ENCODE peak calls at places on chromosomes 12 and 14, in seven cellular contexts. One of them, this sample, is unnamed.

GRCh38 chr12:131903270-131904255 is 9.1 kb downstream of the ULK1 start:
- DNase-seq in GM12878: no peak
- DNase-seq in SK-N-SH: no peak
- DNase-seq in HepG2: no peak
- DNase-seq in H1: no peak
- DNase-seq in HCT116: no peak
- DNase-seq in K562: no peak
- DNase-seq in this sample: no peak

GRCh38 chr14:78399316-78399889 is 229.2 kb downstream of the NRXN3 start:
- DNase-seq in GM12878: no peak
- DNase-seq in SK-N-SH: no peak
- DNase-seq in HepG2: no peak
- DNase-seq in H1: no peak
- DNase-seq in HCT116: no peak
- DNase-seq in K562: peak; percentile 6
- DNase-seq in this sample: peak; percentile 62

GRCh38 chr14:37678916-37679315 is 83.5 kb downstream of the TTC6 start:
- DNase-seq in GM12878: no peak
- DNase-seq in SK-N-SH: no peak
- DNase-seq in HepG2: peak; percentile 77
- DNase-seq in H1: no peak
- DNase-seq in HCT116: no peak
- DNase-seq in K562: no peak
- DNase-seq in this sample: no peak

GRCh38 chr14:56297449-56297848 is 179.2 kb downstream of the PELI2 start:
- DNase-seq in GM12878: no peak
- DNase-seq in SK-N-SH: no peak
- DNase-seq in HepG2: no peak
- DNase-seq in H1: no peak
- DNase-seq in HCT116: no peak
- DNase-seq in K562: no peak
- DNase-seq in this sample: no peak

GRCh38 chr14:23364164-23364571 is 804 bp downstream of the EFS start:
- DNase-seq in GM12878: no peak
- DNase-seq in SK-N-SH: peak; percentile 81
- DNase-seq in HepG2: no peak
- DNase-seq in H1: no peak
- DNase-seq in HCT116: no peak
- DNase-seq in K562: no peak
- DNase-seq in this sample: peak; percentile 69

GRCh38 chr14:93219103-93219726 is 12.2 kb downstream of the UBR7 start:
- DNase-seq in GM12878: no peak
- DNase-seq in SK-N-SH: peak; percentile 55
- DNase-seq in HepG2: peak; percentile 67
- DNase-seq in H1: no peak
- DNase-seq in HCT116: peak; percentile 51
- DNase-seq in K562: no peak
- DNase-seq in this sample: peak; percentile 67

GRCh38 chr14:97930191-97930590 is 1133.0 kb downstream of the VRK1 start:
- DNase-seq in GM12878: no peak
- DNase-seq in SK-N-SH: no peak
- DNase-seq in HepG2: no peak
- DNase-seq in H1: no peak
- DNase-seq in HCT116: no peak
- DNase-seq in K562: no peak
- DNase-seq in this sample: no peak

GRCh38 chr14:85529803-85530574 is at the start of gene FLRT2:
- DNase-seq in GM12878: no peak
- DNase-seq in SK-N-SH: no peak
- DNase-seq in HepG2: no peak
- DNase-seq in H1: no peak
- DNase-seq in HCT116: no peak
- DNase-seq in K562: no peak
- DNase-seq in this sample: no peak

GRCh38 chr12:95118138-95118787 is 44.8 kb upstream of the NR2C1 start:
- DNase-seq in GM12878: no peak
- DNase-seq in SK-N-SH: no peak
- DNase-seq in HepG2: peak; percentile 62
- DNase-seq in H1: no peak
- DNase-seq in HCT116: no peak
- DNase-seq in K562: no peak
- DNase-seq in this sample: no peak

GRCh38 chr14:26597136-26598080 is at the start of gene NOVA1:
- DNase-seq in GM12878: no peak
- DNase-seq in SK-N-SH: peak; percentile 68
- DNase-seq in HepG2: no peak
- DNase-seq in H1: peak; percentile 1
- DNase-seq in HCT116: no peak
- DNase-seq in K562: no peak
- DNase-seq in this sample: peak; percentile 39

GRCh38 chr12:4290011-4290790 is 16.6 kb downstream of the CCND2 start:
- DNase-seq in GM12878: no peak
- DNase-seq in SK-N-SH: no peak
- DNase-seq in HepG2: no peak
- DNase-seq in H1: no peak
- DNase-seq in HCT116: no peak
- DNase-seq in K562: no peak
- DNase-seq in this sample: no peak

GRCh38 chr12:11540156-11540555 is 109.3 kb upstream of the ETV6 start:
- DNase-seq in GM12878: no peak
- DNase-seq in SK-N-SH: no peak
- DNase-seq in HepG2: no peak
- DNase-seq in H1: no peak
- DNase-seq in HCT116: no peak
- DNase-seq in K562: no peak
- DNase-seq in this sample: no peak

GRCh38 chr12:90211017-90211416 is 502.4 kb upstream of the ATP2B1 start:
- DNase-seq in GM12878: no peak
- DNase-seq in SK-N-SH: no peak
- DNase-seq in HepG2: no peak
- DNase-seq in H1: no peak
- DNase-seq in HCT116: no peak
- DNase-seq in K562: no peak
- DNase-seq in this sample: no peak

GRCh38 chr14:80977103-80977728 is 21.8 kb downstream of the TSHR start:
- DNase-seq in GM12878: no peak
- DNase-seq in SK-N-SH: no peak
- DNase-seq in HepG2: no peak
- DNase-seq in H1: no peak
- DNase-seq in HCT116: no peak
- DNase-seq in K562: no peak
- DNase-seq in this sample: no peak

GRCh38 chr12:47775100-47775911 is 2.3 kb downstream of the SLC48A1 start:
- DNase-seq in GM12878: no peak
- DNase-seq in SK-N-SH: no peak
- DNase-seq in HepG2: no peak
- DNase-seq in H1: no peak
- DNase-seq in HCT116: no peak
- DNase-seq in K562: peak; percentile 83
- DNase-seq in this sample: no peak

GRCh38 chr14:71319646-71320045 is 412.4 kb downstream of the PCNX1 start:
- DNase-seq in GM12878: no peak
- DNase-seq in SK-N-SH: peak; percentile 22
- DNase-seq in HepG2: no peak
- DNase-seq in H1: no peak
- DNase-seq in HCT116: no peak
- DNase-seq in K562: no peak
- DNase-seq in this sample: peak; percentile 25

GRCh38 chr14:34713681-34714319 is 593 bp downstream of the CFL2 start:
- DNase-seq in GM12878: no peak
- DNase-seq in SK-N-SH: no peak
- DNase-seq in HepG2: peak; percentile 55
- DNase-seq in H1: no peak
- DNase-seq in HCT116: no peak
- DNase-seq in K562: peak; percentile 33
- DNase-seq in this sample: peak; percentile 34

GRCh38 chr12:102009796-102010195 is 52.0 kb downstream of the WASHC3 start:
- DNase-seq in GM12878: no peak
- DNase-seq in SK-N-SH: no peak
- DNase-seq in HepG2: no peak
- DNase-seq in H1: no peak
- DNase-seq in HCT116: no peak
- DNase-seq in K562: no peak
- DNase-seq in this sample: no peak

GRCh38 chr12:11861155-11861863 is 209.4 kb upstream of the BCL2L14 start:
- DNase-seq in GM12878: no peak
- DNase-seq in SK-N-SH: peak; percentile 36
- DNase-seq in HepG2: no peak
- DNase-seq in H1: no peak
- DNase-seq in HCT116: no peak
- DNase-seq in K562: no peak
- DNase-seq in this sample: no peak

GRCh38 chr12:52608826-52609630 is 7.8 kb upstream of the KRT72 start:
- DNase-seq in GM12878: no peak
- DNase-seq in SK-N-SH: no peak
- DNase-seq in HepG2: no peak
- DNase-seq in H1: no peak
- DNase-seq in HCT116: no peak
- DNase-seq in K562: no peak
- DNase-seq in this sample: no peak

DNA sequence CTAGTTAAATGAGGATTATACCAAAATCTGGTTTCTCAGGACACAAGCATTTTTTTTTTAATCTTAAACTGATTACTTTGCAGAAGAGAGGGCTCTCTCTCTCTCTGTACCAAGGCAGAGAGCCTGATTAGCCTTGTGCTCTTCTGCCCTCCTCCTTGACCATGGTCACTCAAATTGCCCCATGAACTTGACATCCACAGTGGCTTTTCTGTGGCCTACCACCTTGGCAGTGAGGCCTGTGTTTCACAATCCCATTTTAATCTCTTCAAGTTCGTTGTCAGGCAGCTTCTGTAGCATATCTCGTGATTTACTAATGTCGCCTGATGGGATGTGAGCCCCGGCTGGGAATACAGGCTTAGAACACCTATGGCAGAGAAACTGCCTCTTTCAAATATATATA is 30.7 kb upstream of the PWP1 start:
- DNase-seq in GM12878: no peak
- DNase-seq in SK-N-SH: no peak
- DNase-seq in HepG2: no peak
- DNase-seq in H1: no peak
- DNase-seq in HCT116: no peak
- DNase-seq in K562: no peak
- DNase-seq in this sample: no peak
- TF ChIP-seq JUND in GM12878: no peak
- TF ChIP-seq JUND in SK-N-SH: no peak
- TF ChIP-seq JUND in HepG2: no peak
- TF ChIP-seq JUND in H1: no peak
- TF ChIP-seq JUND in HCT116: no peak
- TF ChIP-seq JUND in K562: no peak
- TF ChIP-seq JUND in this sample: no peak

GRCh38 chr12:124762384-124762783 is 101.3 kb downstream of the SCARB1 start:
- DNase-seq in GM12878: no peak
- DNase-seq in SK-N-SH: no peak
- DNase-seq in HepG2: no peak
- DNase-seq in H1: no peak
- DNase-seq in HCT116: no peak
- DNase-seq in K562: no peak
- DNase-seq in this sample: no peak

GRCh38 chr12:124761056-124761455 is 102.6 kb downstream of the SCARB1 start:
- DNase-seq in GM12878: no peak
- DNase-seq in SK-N-SH: no peak
- DNase-seq in HepG2: no peak
- DNase-seq in H1: no peak
- DNase-seq in HCT116: no peak
- DNase-seq in K562: no peak
- DNase-seq in this sample: no peak

GRCh38 chr12:124760548-124760947 is 103.1 kb downstream of the SCARB1 start:
- DNase-seq in GM12878: no peak
- DNase-seq in SK-N-SH: no peak
- DNase-seq in HepG2: no peak
- DNase-seq in H1: no peak
- DNase-seq in HCT116: no peak
- DNase-seq in K562: no peak
- DNase-seq in this sample: no peak

GRCh38 chr12:124762791-124763593 is 100.7 kb downstream of the SCARB1 start:
- DNase-seq in GM12878: no peak
- DNase-seq in SK-N-SH: no peak
- DNase-seq in HepG2: no peak
- DNase-seq in H1: no peak
- DNase-seq in HCT116: no peak
- DNase-seq in K562: no peak
- DNase-seq in this sample: no peak

GRCh38 chr12:124761876-124762275 is 101.8 kb downstream of the SCARB1 start:
- DNase-seq in GM12878: no peak
- DNase-seq in SK-N-SH: peak; percentile 66
- DNase-seq in HepG2: no peak
- DNase-seq in H1: no peak
- DNase-seq in HCT116: no peak
- DNase-seq in K562: no peak
- DNase-seq in this sample: no peak
- TF ChIP-seq JUND in GM12878: no peak
- TF ChIP-seq JUND in SK-N-SH: no peak
- TF ChIP-seq JUND in HepG2: no peak
- TF ChIP-seq JUND in H1: no peak
- TF ChIP-seq JUND in HCT116: no peak
- TF ChIP-seq JUND in K562: no peak
- TF ChIP-seq JUND in this sample: no peak

DNA sequence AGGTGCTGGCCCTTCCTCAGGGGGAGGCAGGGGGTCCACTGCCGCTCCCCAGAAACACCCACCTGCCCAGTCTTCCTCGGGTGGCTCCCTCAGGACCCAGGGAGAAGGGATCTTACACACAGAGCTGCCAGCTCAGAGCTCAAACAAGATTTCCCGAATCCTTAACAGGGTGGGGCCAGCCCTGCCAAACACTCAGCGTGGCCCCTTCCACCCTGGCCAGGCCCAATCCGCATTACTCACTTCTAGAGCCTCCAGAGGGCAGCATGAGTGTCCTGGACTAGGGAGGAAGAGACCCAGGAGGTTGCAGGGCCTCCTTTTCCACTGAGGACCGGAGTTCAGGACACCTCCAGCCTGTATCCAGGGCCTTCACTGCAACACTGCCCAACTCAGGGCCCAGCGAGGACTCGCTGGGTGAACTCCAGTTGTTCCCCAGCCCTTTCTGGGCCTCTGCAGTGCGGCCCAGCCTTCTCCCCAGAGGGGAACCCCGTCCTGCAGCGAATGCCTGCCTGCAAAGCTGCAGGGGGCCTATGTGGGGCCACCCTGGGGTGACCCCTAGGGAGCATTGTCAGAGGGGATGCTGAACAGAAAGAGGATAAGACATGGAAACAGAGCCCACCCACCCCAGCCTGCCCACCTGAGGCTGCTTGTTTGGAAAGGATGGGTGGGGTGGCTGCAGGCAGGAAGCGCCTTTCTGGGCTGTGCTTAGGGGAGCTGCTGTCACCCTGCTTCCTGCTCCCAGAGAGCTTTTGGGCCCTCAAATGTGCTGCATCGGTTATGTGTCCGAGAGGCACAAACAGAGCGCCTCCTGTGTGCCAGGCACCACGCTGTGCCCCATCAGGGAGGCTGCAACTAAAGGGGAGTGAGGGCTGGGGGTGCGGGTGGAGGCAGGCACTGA is 43.8 kb downstream of the CCNK start:
- DNase-seq in GM12878: no peak
- DNase-seq in SK-N-SH: peak; percentile 57
- DNase-seq in HepG2: no peak
- DNase-seq in H1: no peak
- DNase-seq in HCT116: no peak
- DNase-seq in K562: peak; percentile 24
- DNase-seq in this sample: peak; percentile 66
- TF ChIP-seq JUND in GM12878: no peak
- TF ChIP-seq JUND in SK-N-SH: no peak
- TF ChIP-seq JUND in HepG2: no peak
- TF ChIP-seq JUND in H1: no peak
- TF ChIP-seq JUND in HCT116: no peak
- TF ChIP-seq JUND in K562: no peak
- TF ChIP-seq JUND in this sample: no peak

GRCh38 chr12:87827638-87828264 is 201.4 kb downstream of the C12orf50 start:
- DNase-seq in GM12878: no peak
- DNase-seq in SK-N-SH: no peak
- DNase-seq in HepG2: no peak
- DNase-seq in H1: no peak
- DNase-seq in HCT116: peak; percentile 64
- DNase-seq in K562: no peak
- DNase-seq in this sample: no peak
- TF ChIP-seq JUND in GM12878: no peak
- TF ChIP-seq JUND in SK-N-SH: peak; percentile 48
- TF ChIP-seq JUND in HepG2: no peak
- TF ChIP-seq JUND in H1: no peak
- TF ChIP-seq JUND in HCT116: peak; percentile 83
- TF ChIP-seq JUND in K562: no peak
- TF ChIP-seq JUND in this sample: no peak

This sample was measured in T47D.